ENCODE peak calls at places on chromosome 1, in ten cellular contexts. C is A673; O is kidney epithelial cell; K is dorsolateral prefrontal cortex; B is OCI-LY7; P is GM12864; Q is neural progenitor cell; G is tibial nerve; H is HFF-Myc; F is CD8-positive, alpha-beta T cell. S is an unnamed sample.

GRCh38 chr1:111857251-111857651 is 101.5 kb downstream of the DDX20 start:
- DNase-seq in C (no peak), O (no peak), K (peak), B (no peak), P (no peak), Q (no peak), G (no peak), H (no peak), F (no peak), S (no peak)

GRCh38 chr1:115076384-115076906 is 12.9 kb downstream of the TSPAN2 start:
- DNase-seq in C (no peak), O (no peak), K (no peak), B (no peak), P (no peak), Q (no peak), G (no peak), H (no peak), F (no peak), S (no peak)

GRCh38 chr1:175885247-175885646 is 141.9 kb upstream of the TNR start:
- DNase-seq in C (no peak), O (no peak), K (no peak), B (no peak), P (no peak), Q (no peak), G (no peak), H (no peak), F (no peak), S (no peak)

GRCh38 chr1:53085405-53085804 is 23.4 kb downstream of the PODN start:
- DNase-seq in C (no peak), O (no peak), K (no peak), B (no peak), P (no peak), Q (no peak), G (no peak), H (no peak), F (no peak), S (no peak)

GRCh38 chr1:1597275-1597930 is 2.5 kb downstream of the FNDC10 start:
- DNase-seq in C (peak), O (no peak), K (no peak), B (peak), P (no peak), Q (peak), G (no peak), H (no peak), F (no peak), S (no peak)

GRCh38 chr1:45563843-45564242 is 13.2 kb downstream of the AKR1A1 start:
- DNase-seq in C (no peak), O (no peak), K (no peak), B (no peak), P (no peak), Q (no peak), G (no peak), H (no peak), F (no peak), S (no peak)

GRCh38 chr1:97137862-97138514 is 416.4 kb downstream of the PTBP2 start:
- DNase-seq in C (peak), O (no peak), K (no peak), B (peak), P (peak), Q (peak), G (peak), H (peak), F (no peak), S (peak)

GRCh38 chr1:12053752-12054548 is 9.2 kb upstream of the TNFRSF8 start:
- DNase-seq in C (no peak), O (no peak), K (no peak), B (no peak), P (peak), Q (no peak), G (no peak), H (no peak), F (no peak), S (no peak)

GRCh38 chr1:40532844-40533424 is 1.5 kb downstream of the ZNF684 start:
- DNase-seq in C (peak), O (no peak), K (no peak), B (peak), P (peak), Q (peak), G (peak), H (no peak), F (peak), S (no peak)

GRCh38 chr1:225896937-225897549 is 8.1 kb upstream of the LEFTY1 start:
- DNase-seq in C (no peak), O (peak), K (no peak), B (peak), P (peak), Q (no peak), G (no peak), H (no peak), F (peak), S (peak)

GRCh38 chr1:64212023-64212422 is 8.6 kb downstream of the UBE2U start:
- DNase-seq in C (no peak), O (no peak), K (no peak), B (no peak), P (no peak), Q (no peak), G (no peak), H (no peak), F (no peak), S (no peak)

GRCh38 chr1:245177071-245177900 is 22.5 kb downstream of the KIF26B start:
- DNase-seq in C (no peak), O (no peak), K (no peak), B (no peak), P (no peak), Q (no peak), G (no peak), H (no peak), F (no peak), S (no peak)

GRCh38 chr1:6260961-6261614 is at the start of gene GPR153:
- DNase-seq in C (peak), O (no peak), K (no peak), B (no peak), P (no peak), Q (peak), G (no peak), H (no peak), F (peak), S (peak)

GRCh38 chr1:17207966-17208418 is 3.1 kb downstream of the PADI1 start:
- DNase-seq in C (peak), O (peak), K (no peak), B (peak), P (peak), Q (no peak), G (no peak), H (peak), F (peak), S (peak)

GRCh38 chr1:203136409-203137042 is 9.0 kb downstream of the ADORA1 start:
- DNase-seq in C (no peak), O (no peak), K (no peak), B (no peak), P (no peak), Q (no peak), G (no peak), H (no peak), F (no peak), S (no peak)

GRCh38 chr1:209723761-209724693 is 19.4 kb downstream of the HSD11B1 start:
- DNase-seq in C (no peak), O (no peak), K (no peak), B (no peak), P (no peak), Q (no peak), G (no peak), H (no peak), F (no peak), S (no peak)

GRCh38 chr1:93519196-93519825 is 71.4 kb downstream of the FNBP1L start:
- DNase-seq in C (no peak), O (no peak), K (no peak), B (no peak), P (no peak), Q (no peak), G (no peak), H (no peak), F (no peak), S (no peak)

GRCh38 chr1:84434081-84434755 is 35.9 kb downstream of the DNASE2B start:
- DNase-seq in C (no peak), O (no peak), K (no peak), B (no peak), P (no peak), Q (no peak), G (no peak), H (no peak), F (no peak), S (no peak)

GRCh38 chr1:187718527-187718926 is 889.8 kb downstream of the PLA2G4A start:
- DNase-seq in C (no peak), O (no peak), K (no peak), B (no peak), P (no peak), Q (no peak), G (no peak), H (no peak), F (no peak), S (no peak)

GRCh38 chr1:147515046-147515869 is 26.0 kb upstream of the BCL9 start:
- DNase-seq in C (peak), O (peak), K (no peak), B (peak), P (no peak), Q (no peak), G (no peak), H (peak), F (no peak), S (peak)

GRCh38 chr1:200180821-200181220 is 153.3 kb downstream of the NR5A2 start:
- DNase-seq in C (no peak), O (no peak), K (no peak), B (peak), P (no peak), Q (no peak), G (no peak), H (peak), F (no peak), S (no peak)

GRCh38 chr1:78520843-78521242 is 30.1 kb downstream of the PTGFR start:
- DNase-seq in C (no peak), O (no peak), K (no peak), B (no peak), P (no peak), Q (no peak), G (no peak), H (no peak), F (no peak), S (no peak)

GRCh38 chr1:41317356-41317755 is 43.9 kb upstream of the FOXO6 start:
- DNase-seq in C (no peak), O (no peak), K (no peak), B (no peak), P (no peak), Q (no peak), G (no peak), H (no peak), F (no peak), S (no peak)

GRCh38 chr1:112935474-112936289 is 20.3 kb downstream of the SLC16A1 start:
- DNase-seq in C (peak), O (no peak), K (no peak), B (peak), P (no peak), Q (no peak), G (no peak), H (no peak), F (no peak), S (no peak)

GRCh38 chr1:208988811-208989222 is 594.7 kb upstream of the CAMK1G start:
- DNase-seq in C (peak), O (peak), K (no peak), B (peak), P (peak), Q (no peak), G (no peak), H (peak), F (no peak), S (peak)

GRCh38 chr1:220013497-220013896 is 32.8 kb downstream of the EPRS1 start:
- DNase-seq in C (no peak), O (no peak), K (no peak), B (no peak), P (no peak), Q (no peak), G (no peak), H (no peak), F (no peak), S (no peak)

GRCh38 chr1:210496063-210496462 is 167.4 kb downstream of the HHAT start:
- DNase-seq in C (no peak), O (peak), K (peak), B (no peak), P (no peak), Q (no peak), G (no peak), H (no peak), F (no peak), S (no peak)

GRCh38 chr1:26126321-26127084 is 14.9 kb downstream of the PDIK1L start:
- DNase-seq in C (peak), O (no peak), K (no peak), B (peak), P (peak), Q (no peak), G (no peak), H (no peak), F (peak), S (peak)

GRCh38 chr1:146012703-146013565 is 8.6 kb downstream of the HJV start:
- DNase-seq in C (peak), O (peak), K (no peak), B (peak), P (no peak), Q (peak), G (peak), H (peak), F (peak), S (no peak)

GRCh38 chr1:82927753-82928152 is 1071.2 kb downstream of the TTLL7 start:
- DNase-seq in C (peak), O (peak), K (no peak), B (no peak), P (no peak), Q (no peak), G (no peak), H (no peak), F (no peak), S (no peak)

GRCh38 chr1:18872071-18872611 is 12.7 kb upstream of the TAS1R2 start:
- DNase-seq in C (no peak), O (no peak), K (no peak), B (no peak), P (no peak), Q (no peak), G (no peak), H (no peak), F (no peak), S (no peak)

GRCh38 chr1:11528636-11529121 is 49.7 kb downstream of the DISP3 start:
- DNase-seq in C (no peak), O (no peak), K (no peak), B (no peak), P (no peak), Q (no peak), G (no peak), H (no peak), F (no peak), S (no peak)

GRCh38 chr1:170164103-170164763 is 18.5 kb downstream of the NTMT2 start:
- DNase-seq in C (no peak), O (no peak), K (no peak), B (no peak), P (no peak), Q (no peak), G (no peak), H (no peak), F (no peak), S (no peak)

GRCh38 chr1:45954401-45954847 is 151.0 kb downstream of the MAST2 start:
- DNase-seq in C (no peak), O (peak), K (no peak), B (no peak), P (no peak), Q (peak), G (no peak), H (peak), F (no peak), S (no peak)

GRCh38 chr1:94925561-94926364 is 1.1 kb downstream of the CNN3 start:
- DNase-seq in C (peak), O (peak), K (peak), B (no peak), P (no peak), Q (peak), G (peak), H (peak), F (no peak), S (peak)

DNA sequence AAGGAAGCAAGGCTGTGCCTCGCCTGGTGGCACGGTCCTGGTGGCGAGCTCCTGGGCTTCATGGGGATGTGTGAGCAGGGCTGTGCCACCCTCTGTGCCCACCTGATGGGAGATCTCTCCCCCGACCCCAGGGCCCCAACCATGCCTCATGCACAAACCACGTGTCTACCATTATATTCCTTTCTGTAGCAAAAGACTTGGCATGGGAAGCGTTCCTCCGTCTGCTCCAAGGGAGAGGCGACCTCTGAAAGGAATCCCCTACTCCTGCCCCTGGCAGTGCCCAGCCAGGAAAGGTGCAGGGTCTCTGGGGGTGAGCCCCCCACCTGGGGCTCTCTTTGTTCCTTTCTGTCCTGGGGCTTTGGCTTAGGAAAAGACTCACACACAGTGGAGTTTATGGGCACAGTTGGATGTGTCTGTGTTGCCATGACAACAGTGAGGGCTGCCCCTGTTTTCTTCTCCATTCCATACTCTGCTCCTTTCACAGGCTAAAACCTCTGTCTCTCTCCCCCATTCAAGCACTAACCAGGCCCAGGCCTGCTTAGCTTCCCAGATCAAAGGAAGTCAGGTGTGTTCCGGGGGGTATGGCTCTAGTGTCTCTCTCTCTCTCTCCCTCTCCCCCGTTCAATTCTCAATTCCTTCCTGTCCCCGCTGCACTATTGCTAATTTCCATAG is 21.4 kb upstream of the LRRN2 start:
- DNase-seq in C (no peak), O (no peak), K (no peak), B (no peak), P (no peak), Q (peak), G (no peak), H (no peak), F (no peak), S (no peak)
- TF ChIP-seq CTCF in C (no peak), O (no peak), K (no peak), B (no peak), P (no peak), Q (no peak), G (no peak), H (no peak), F (no peak), S (no peak)

DNA sequence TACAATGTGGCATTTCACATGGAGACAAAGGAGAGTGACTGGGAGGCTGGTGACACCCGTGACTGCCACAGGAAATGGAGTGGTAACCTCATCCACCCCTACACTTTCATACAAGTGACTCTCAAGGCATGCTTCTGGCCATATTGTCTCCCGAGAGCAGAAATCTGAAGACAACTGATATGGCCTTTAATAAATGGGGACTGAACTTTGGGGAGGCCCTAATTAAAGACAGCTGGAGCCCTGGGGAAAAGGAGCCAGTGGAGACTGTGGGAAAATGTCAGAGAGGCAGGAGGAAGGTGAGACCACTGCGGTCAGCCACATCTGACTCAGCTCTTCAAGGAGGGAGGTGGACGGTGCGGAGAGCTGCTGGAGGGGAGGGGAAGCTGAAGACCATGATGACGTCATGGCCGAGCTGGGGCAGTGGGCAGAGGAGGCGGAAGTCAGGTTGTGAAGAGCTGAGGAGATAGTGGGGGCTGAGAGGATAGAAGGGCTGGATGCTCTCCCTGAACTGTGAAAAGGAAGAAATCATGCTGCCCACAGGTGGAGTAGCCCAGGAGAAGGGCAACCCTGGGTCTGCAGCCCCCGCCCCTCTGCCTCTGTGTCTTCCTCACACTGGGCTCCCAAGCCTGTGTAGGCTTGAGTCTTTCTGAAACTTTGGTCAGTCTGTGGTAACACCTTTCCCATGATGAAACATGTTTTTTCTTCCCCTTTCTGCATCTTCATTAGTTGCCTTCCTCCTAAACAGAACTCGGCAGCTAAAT is 14.0 kb upstream of the NCF2 start:
- DNase-seq in C (peak), O (peak), K (no peak), B (no peak), P (peak), Q (no peak), G (no peak), H (peak), F (no peak), S (no peak)
- H3K4me3 ChIP-seq in C (no peak), O (no peak), K (no peak), B (no peak), P (peak), Q (no peak), G (no peak), H (no peak), F (no peak), S (no peak)

GRCh38 chr1:161140755-161141400 is 8.4 kb upstream of the DEDD start:
- DNase-seq in C (no peak), O (no peak), K (no peak), B (no peak), P (no peak), Q (no peak), G (no peak), H (no peak), F (no peak), S (no peak)

GRCh38 chr1:161137881-161138280 is 5.4 kb upstream of the DEDD start:
- DNase-seq in C (no peak), O (no peak), K (no peak), B (no peak), P (no peak), Q (no peak), G (no peak), H (no peak), F (no peak), S (no peak)

DNA sequence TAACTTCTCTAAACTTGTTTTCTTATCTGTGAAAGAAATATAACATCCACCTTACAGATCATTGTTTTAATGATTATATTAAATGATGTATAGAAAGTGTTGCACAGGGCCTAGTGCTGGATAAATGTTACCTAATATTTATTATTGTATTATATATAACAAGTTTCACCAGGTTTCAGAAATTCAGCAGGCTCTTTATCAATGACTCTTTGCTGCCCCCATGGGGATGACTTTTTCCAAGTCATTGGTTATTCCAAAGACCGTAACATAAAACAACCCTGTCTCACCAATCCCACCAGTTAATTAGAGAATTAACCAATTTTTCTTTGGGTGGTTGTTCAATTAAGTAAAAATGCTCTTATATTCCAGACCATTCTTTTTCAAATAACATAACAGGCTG is 7.3 kb upstream of the DEDD start:
- DNase-seq in C (peak), O (no peak), K (no peak), B (peak), P (no peak), Q (peak), G (peak), H (no peak), F (peak), S (no peak)
- TF ChIP-seq CTCF in C (peak), O (peak), K (peak), B (peak), P (peak), Q (peak), G (peak), H (peak), F (peak), S (peak)

DNA sequence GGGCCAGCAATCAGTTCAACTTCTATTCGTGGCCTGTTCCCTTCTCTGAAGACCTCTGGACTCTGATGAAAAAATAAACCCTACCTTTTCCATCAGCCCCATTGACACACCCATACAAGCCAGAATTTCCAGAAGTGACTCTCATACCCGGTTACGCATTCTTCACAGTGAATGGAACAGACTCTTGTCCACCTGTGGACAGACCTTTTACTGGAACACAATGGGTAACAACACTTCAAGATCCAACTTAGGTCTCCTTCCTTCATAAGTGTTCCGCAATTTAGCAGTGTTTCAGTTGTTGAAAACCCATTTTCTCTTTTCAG is 2.6 kb upstream of the NPL start:
- DNase-seq in C (no peak), O (no peak), K (no peak), B (no peak), P (no peak), Q (no peak), G (no peak), H (no peak), F (no peak), S (no peak)
- H3K4me3 ChIP-seq in C (no peak), O (no peak), K (no peak), B (no peak), P (no peak), Q (no peak), G (no peak), H (no peak), F (no peak), S (no peak)

GRCh38 chr1:118785246-118785645 is 202.9 kb downstream of the TBX15 start:
- DNase-seq in C (peak), O (peak), K (no peak), B (no peak), P (no peak), Q (peak), G (peak), H (no peak), F (no peak), S (no peak)
- TF ChIP-seq CTCF in C (no peak), O (no peak), K (no peak), B (no peak), P (no peak), Q (no peak), G (no peak), H (no peak), F (no peak), S (no peak)

S was measured in mucosa of descending colon.